ENCODE peak calls at places on chromosome 17, in eight cellular contexts. One of them, this sample, is unnamed.

GRCh38 chr17:44761932-44762810 is 3.4 kb downstream of the ADAM11 start:
- DNase-seq in stimulated activated naive B cell treated with anti-CD40 and anti-IgM and Interleukin-4, amounts not matched to agents 10 μg/mL and 1 μg/mL and 100 μg/mL, for 72 hours: no peak
- DNase-seq in AML-193: no peak
- DNase-seq in effector CD4-positive, alpha-beta T cell: no peak
- DNase-seq in pancreas: no peak
- DNase-seq in T-helper 17 cell: no peak
- DNase-seq in activated effector memory CD4-positive, alpha-beta T cell treated with anti-CD3 and anti-CD28 coated beads, Interleukin-2, amount 50 U/mL, for 16 hours: no peak
- DNase-seq in hepatocyte: no peak
- DNase-seq in this sample: no peak

GRCh38 chr17:81248649-81249048 is 9.5 kb downstream of the NDUFAF8 start:
- DNase-seq in stimulated activated naive B cell treated with anti-CD40 and anti-IgM and Interleukin-4, amounts not matched to agents 10 μg/mL and 1 μg/mL and 100 μg/mL, for 72 hours: no peak
- DNase-seq in effector CD4-positive, alpha-beta T cell: no peak
- DNase-seq in AML-193: no peak
- DNase-seq in T-helper 17 cell: no peak
- DNase-seq in pancreas: no peak
- DNase-seq in activated effector memory CD4-positive, alpha-beta T cell treated with anti-CD3 and anti-CD28 coated beads, Interleukin-2, amount 50 U/mL, for 16 hours: no peak
- DNase-seq in hepatocyte: no peak
- DNase-seq in this sample: no peak

GRCh38 chr17:29588561-29589411 is 662 bp downstream of the GIT1 start:
- DNase-seq in hepatocyte: peak
- DNase-seq in effector CD4-positive, alpha-beta T cell: peak
- DNase-seq in activated effector memory CD4-positive, alpha-beta T cell treated with anti-CD3 and anti-CD28 coated beads, Interleukin-2, amount 50 U/mL, for 16 hours: peak
- DNase-seq in stimulated activated naive B cell treated with anti-CD40 and anti-IgM and Interleukin-4, amounts not matched to agents 10 μg/mL and 1 μg/mL and 100 μg/mL, for 72 hours: no peak
- DNase-seq in AML-193: peak
- DNase-seq in pancreas: no peak
- DNase-seq in T-helper 17 cell: no peak
- DNase-seq in this sample: peak

GRCh38 chr17:43967251-43967875 is 13.6 kb upstream of the PYY start:
- DNase-seq in effector CD4-positive, alpha-beta T cell: no peak
- DNase-seq in AML-193: no peak
- DNase-seq in hepatocyte: no peak
- DNase-seq in T-helper 17 cell: no peak
- DNase-seq in activated effector memory CD4-positive, alpha-beta T cell treated with anti-CD3 and anti-CD28 coated beads, Interleukin-2, amount 50 U/mL, for 16 hours: no peak
- DNase-seq in stimulated activated naive B cell treated with anti-CD40 and anti-IgM and Interleukin-4, amounts not matched to agents 10 μg/mL and 1 μg/mL and 100 μg/mL, for 72 hours: no peak
- DNase-seq in pancreas: no peak
- DNase-seq in this sample: no peak

GRCh38 chr17:1896243-1897163 is 66.7 kb downstream of the RPA1 start:
- DNase-seq in effector CD4-positive, alpha-beta T cell: no peak
- DNase-seq in pancreas: no peak
- DNase-seq in stimulated activated naive B cell treated with anti-CD40 and anti-IgM and Interleukin-4, amounts not matched to agents 10 μg/mL and 1 μg/mL and 100 μg/mL, for 72 hours: no peak
- DNase-seq in activated effector memory CD4-positive, alpha-beta T cell treated with anti-CD3 and anti-CD28 coated beads, Interleukin-2, amount 50 U/mL, for 16 hours: no peak
- DNase-seq in hepatocyte: no peak
- DNase-seq in T-helper 17 cell: no peak
- DNase-seq in AML-193: no peak
- DNase-seq in this sample: no peak

GRCh38 chr17:78884148-78884870 is 18.7 kb downstream of the CEP295NL start:
- DNase-seq in stimulated activated naive B cell treated with anti-CD40 and anti-IgM and Interleukin-4, amounts not matched to agents 10 μg/mL and 1 μg/mL and 100 μg/mL, for 72 hours: no peak
- DNase-seq in hepatocyte: no peak
- DNase-seq in T-helper 17 cell: no peak
- DNase-seq in effector CD4-positive, alpha-beta T cell: no peak
- DNase-seq in activated effector memory CD4-positive, alpha-beta T cell treated with anti-CD3 and anti-CD28 coated beads, Interleukin-2, amount 50 U/mL, for 16 hours: no peak
- DNase-seq in AML-193: no peak
- DNase-seq in pancreas: no peak
- DNase-seq in this sample: no peak

GRCh38 chr17:72916991-72917390 is 175.5 kb downstream of the SLC39A11 start:
- DNase-seq in effector CD4-positive, alpha-beta T cell: no peak
- DNase-seq in stimulated activated naive B cell treated with anti-CD40 and anti-IgM and Interleukin-4, amounts not matched to agents 10 μg/mL and 1 μg/mL and 100 μg/mL, for 72 hours: no peak
- DNase-seq in AML-193: no peak
- DNase-seq in activated effector memory CD4-positive, alpha-beta T cell treated with anti-CD3 and anti-CD28 coated beads, Interleukin-2, amount 50 U/mL, for 16 hours: no peak
- DNase-seq in pancreas: no peak
- DNase-seq in T-helper 17 cell: no peak
- DNase-seq in hepatocyte: no peak
- DNase-seq in this sample: no peak

GRCh38 chr17:74332017-74332650 is 6.1 kb downstream of the KIF19 start:
- DNase-seq in AML-193: no peak
- DNase-seq in activated effector memory CD4-positive, alpha-beta T cell treated with anti-CD3 and anti-CD28 coated beads, Interleukin-2, amount 50 U/mL, for 16 hours: no peak
- DNase-seq in hepatocyte: no peak
- DNase-seq in stimulated activated naive B cell treated with anti-CD40 and anti-IgM and Interleukin-4, amounts not matched to agents 10 μg/mL and 1 μg/mL and 100 μg/mL, for 72 hours: no peak
- DNase-seq in pancreas: no peak
- DNase-seq in effector CD4-positive, alpha-beta T cell: no peak
- DNase-seq in T-helper 17 cell: no peak
- DNase-seq in this sample: no peak

GRCh38 chr17:81960130-81960958 is 643 bp downstream of the NOTUM start:
- DNase-seq in hepatocyte: no peak
- DNase-seq in stimulated activated naive B cell treated with anti-CD40 and anti-IgM and Interleukin-4, amounts not matched to agents 10 μg/mL and 1 μg/mL and 100 μg/mL, for 72 hours: no peak
- DNase-seq in T-helper 17 cell: no peak
- DNase-seq in activated effector memory CD4-positive, alpha-beta T cell treated with anti-CD3 and anti-CD28 coated beads, Interleukin-2, amount 50 U/mL, for 16 hours: no peak
- DNase-seq in AML-193: no peak
- DNase-seq in pancreas: no peak
- DNase-seq in effector CD4-positive, alpha-beta T cell: no peak
- DNase-seq in this sample: no peak

GRCh38 chr17:71438631-71439146 is 682.1 kb upstream of the SOX9 start:
- DNase-seq in hepatocyte: peak
- DNase-seq in T-helper 17 cell: no peak
- DNase-seq in activated effector memory CD4-positive, alpha-beta T cell treated with anti-CD3 and anti-CD28 coated beads, Interleukin-2, amount 50 U/mL, for 16 hours: no peak
- DNase-seq in effector CD4-positive, alpha-beta T cell: no peak
- DNase-seq in AML-193: no peak
- DNase-seq in pancreas: no peak
- DNase-seq in stimulated activated naive B cell treated with anti-CD40 and anti-IgM and Interleukin-4, amounts not matched to agents 10 μg/mL and 1 μg/mL and 100 μg/mL, for 72 hours: no peak
- DNase-seq in this sample: peak

GRCh38 chr17:48027322-48027981 is 10.1 kb downstream of the COPZ2 start:
- DNase-seq in T-helper 17 cell: no peak
- DNase-seq in pancreas: no peak
- DNase-seq in AML-193: no peak
- DNase-seq in effector CD4-positive, alpha-beta T cell: no peak
- DNase-seq in hepatocyte: no peak
- DNase-seq in activated effector memory CD4-positive, alpha-beta T cell treated with anti-CD3 and anti-CD28 coated beads, Interleukin-2, amount 50 U/mL, for 16 hours: no peak
- DNase-seq in stimulated activated naive B cell treated with anti-CD40 and anti-IgM and Interleukin-4, amounts not matched to agents 10 μg/mL and 1 μg/mL and 100 μg/mL, for 72 hours: no peak
- DNase-seq in this sample: no peak

GRCh38 chr17:39794249-39794970 is 56.7 kb downstream of the GRB7 start:
- DNase-seq in effector CD4-positive, alpha-beta T cell: no peak
- DNase-seq in pancreas: no peak
- DNase-seq in T-helper 17 cell: no peak
- DNase-seq in activated effector memory CD4-positive, alpha-beta T cell treated with anti-CD3 and anti-CD28 coated beads, Interleukin-2, amount 50 U/mL, for 16 hours: no peak
- DNase-seq in hepatocyte: no peak
- DNase-seq in stimulated activated naive B cell treated with anti-CD40 and anti-IgM and Interleukin-4, amounts not matched to agents 10 μg/mL and 1 μg/mL and 100 μg/mL, for 72 hours: peak
- DNase-seq in AML-193: no peak
- DNase-seq in this sample: no peak

GRCh38 chr17:72516772-72517399 is 396.1 kb downstream of the SOX9 start:
- DNase-seq in T-helper 17 cell: no peak
- DNase-seq in activated effector memory CD4-positive, alpha-beta T cell treated with anti-CD3 and anti-CD28 coated beads, Interleukin-2, amount 50 U/mL, for 16 hours: no peak
- DNase-seq in effector CD4-positive, alpha-beta T cell: no peak
- DNase-seq in hepatocyte: peak
- DNase-seq in AML-193: no peak
- DNase-seq in stimulated activated naive B cell treated with anti-CD40 and anti-IgM and Interleukin-4, amounts not matched to agents 10 μg/mL and 1 μg/mL and 100 μg/mL, for 72 hours: no peak
- DNase-seq in pancreas: peak
- DNase-seq in this sample: no peak

GRCh38 chr17:38750312-38751121 is 2.0 kb upstream of the PSMB3 start:
- DNase-seq in pancreas: no peak
- DNase-seq in hepatocyte: peak
- DNase-seq in stimulated activated naive B cell treated with anti-CD40 and anti-IgM and Interleukin-4, amounts not matched to agents 10 μg/mL and 1 μg/mL and 100 μg/mL, for 72 hours: no peak
- DNase-seq in effector CD4-positive, alpha-beta T cell: no peak
- DNase-seq in T-helper 17 cell: no peak
- DNase-seq in activated effector memory CD4-positive, alpha-beta T cell treated with anti-CD3 and anti-CD28 coated beads, Interleukin-2, amount 50 U/mL, for 16 hours: no peak
- DNase-seq in AML-193: no peak
- DNase-seq in this sample: no peak

GRCh38 chr17:9568004-9568403 is 7.6 kb downstream of the STX8 start:
- DNase-seq in stimulated activated naive B cell treated with anti-CD40 and anti-IgM and Interleukin-4, amounts not matched to agents 10 μg/mL and 1 μg/mL and 100 μg/mL, for 72 hours: no peak
- DNase-seq in activated effector memory CD4-positive, alpha-beta T cell treated with anti-CD3 and anti-CD28 coated beads, Interleukin-2, amount 50 U/mL, for 16 hours: no peak
- DNase-seq in hepatocyte: no peak
- DNase-seq in effector CD4-positive, alpha-beta T cell: no peak
- DNase-seq in T-helper 17 cell: no peak
- DNase-seq in pancreas: no peak
- DNase-seq in AML-193: no peak
- DNase-seq in this sample: no peak

GRCh38 chr17:65794572-65794971 is 233.1 kb upstream of the AXIN2 start:
- DNase-seq in effector CD4-positive, alpha-beta T cell: no peak
- DNase-seq in stimulated activated naive B cell treated with anti-CD40 and anti-IgM and Interleukin-4, amounts not matched to agents 10 μg/mL and 1 μg/mL and 100 μg/mL, for 72 hours: no peak
- DNase-seq in hepatocyte: peak
- DNase-seq in AML-193: no peak
- DNase-seq in pancreas: no peak
- DNase-seq in T-helper 17 cell: no peak
- DNase-seq in activated effector memory CD4-positive, alpha-beta T cell treated with anti-CD3 and anti-CD28 coated beads, Interleukin-2, amount 50 U/mL, for 16 hours: no peak
- DNase-seq in this sample: peak

GRCh38 chr17:43710101-43710500 is 48.4 kb upstream of the MEOX1 start:
- DNase-seq in hepatocyte: no peak
- DNase-seq in activated effector memory CD4-positive, alpha-beta T cell treated with anti-CD3 and anti-CD28 coated beads, Interleukin-2, amount 50 U/mL, for 16 hours: no peak
- DNase-seq in pancreas: no peak
- DNase-seq in effector CD4-positive, alpha-beta T cell: no peak
- DNase-seq in T-helper 17 cell: no peak
- DNase-seq in stimulated activated naive B cell treated with anti-CD40 and anti-IgM and Interleukin-4, amounts not matched to agents 10 μg/mL and 1 μg/mL and 100 μg/mL, for 72 hours: no peak
- DNase-seq in AML-193: no peak
- DNase-seq in this sample: no peak

GRCh38 chr17:34485999-34486398 is 93.4 kb upstream of the TMEM132E start:
- DNase-seq in activated effector memory CD4-positive, alpha-beta T cell treated with anti-CD3 and anti-CD28 coated beads, Interleukin-2, amount 50 U/mL, for 16 hours: no peak
- DNase-seq in AML-193: peak
- DNase-seq in effector CD4-positive, alpha-beta T cell: no peak
- DNase-seq in pancreas: no peak
- DNase-seq in hepatocyte: no peak
- DNase-seq in stimulated activated naive B cell treated with anti-CD40 and anti-IgM and Interleukin-4, amounts not matched to agents 10 μg/mL and 1 μg/mL and 100 μg/mL, for 72 hours: no peak
- DNase-seq in T-helper 17 cell: no peak
- DNase-seq in this sample: no peak

GRCh38 chr17:19269102-19269501 is 31.9 kb downstream of the EPN2 start:
- DNase-seq in pancreas: no peak
- DNase-seq in AML-193: peak
- DNase-seq in stimulated activated naive B cell treated with anti-CD40 and anti-IgM and Interleukin-4, amounts not matched to agents 10 μg/mL and 1 μg/mL and 100 μg/mL, for 72 hours: no peak
- DNase-seq in effector CD4-positive, alpha-beta T cell: no peak
- DNase-seq in T-helper 17 cell: no peak
- DNase-seq in hepatocyte: no peak
- DNase-seq in activated effector memory CD4-positive, alpha-beta T cell treated with anti-CD3 and anti-CD28 coated beads, Interleukin-2, amount 50 U/mL, for 16 hours: no peak
- DNase-seq in this sample: no peak

GRCh38 chr17:64354824-64355535 is 35.7 kb downstream of the PECAM1 start:
- DNase-seq in stimulated activated naive B cell treated with anti-CD40 and anti-IgM and Interleukin-4, amounts not matched to agents 10 μg/mL and 1 μg/mL and 100 μg/mL, for 72 hours: no peak
- DNase-seq in hepatocyte: no peak
- DNase-seq in activated effector memory CD4-positive, alpha-beta T cell treated with anti-CD3 and anti-CD28 coated beads, Interleukin-2, amount 50 U/mL, for 16 hours: peak
- DNase-seq in T-helper 17 cell: no peak
- DNase-seq in effector CD4-positive, alpha-beta T cell: no peak
- DNase-seq in pancreas: no peak
- DNase-seq in AML-193: no peak
- DNase-seq in this sample: no peak

GRCh38 chr17:2906907-2907306 is 110.7 kb downstream of the RAP1GAP2 start:
- DNase-seq in pancreas: no peak
- DNase-seq in hepatocyte: no peak
- DNase-seq in AML-193: no peak
- DNase-seq in T-helper 17 cell: no peak
- DNase-seq in effector CD4-positive, alpha-beta T cell: no peak
- DNase-seq in activated effector memory CD4-positive, alpha-beta T cell treated with anti-CD3 and anti-CD28 coated beads, Interleukin-2, amount 50 U/mL, for 16 hours: peak
- DNase-seq in stimulated activated naive B cell treated with anti-CD40 and anti-IgM and Interleukin-4, amounts not matched to agents 10 μg/mL and 1 μg/mL and 100 μg/mL, for 72 hours: peak
- DNase-seq in this sample: no peak

This sample was measured in AG08396.